ENCODE peak calls at places on chromosomes 6 and 20, in nine cellular contexts. F is AG08395; M is activated CD8-positive, alpha-beta T cell treated with anti-CD3 and anti-CD28 coated beads for 36 hours; B is AG09319; U is progenitor cell of endocrine pancreas; K is naive thymus-derived CD4-positive, alpha-beta T cell; O is small intestine; C is GM18507; P is EL. H is an unnamed sample.

GRCh38 chr6:117280922-117281321 is 15.6 kb downstream of the VGLL2 start:
- DNase-seq in K (no peak), O (no peak), B (no peak), P (peak; percentile 18), M (no peak), U (no peak), C (no peak), F (no peak), H (no peak)

GRCh38 chr6:39555136-39555535 is 170.1 kb downstream of the KIF6 start:
- DNase-seq in B (no peak), U (no peak), F (no peak), M (no peak), P (no peak), C (no peak), O (no peak), K (no peak), H (no peak)

GRCh38 chr6:5517781-5518180 is 256.5 kb downstream of the FARS2 start:
- DNase-seq in P (no peak), U (no peak), K (no peak), F (no peak), C (no peak), M (peak; percentile 83), O (no peak), B (no peak), H (peak; percentile 64)

GRCh38 chr6:106702451-106703110 is 73.2 kb downstream of the QRSL1 start:
- DNase-seq in M (peak; percentile 3), U (no peak), K (no peak), P (no peak), F (no peak), B (no peak), O (peak; percentile 37), C (peak; percentile 63), H (no peak)

GRCh38 chr6:32635526-32636123 is 1.6 kb upstream of the HLA-DQA1 start:
- DNase-seq in M (no peak), K (no peak), C (no peak), B (no peak), U (no peak), O (no peak), F (no peak), P (no peak), H (no peak)

GRCh38 chr6:164855281-164855680 is 454.1 kb downstream of the C6orf118 start:
- DNase-seq in P (no peak), B (no peak), F (no peak), K (no peak), U (no peak), M (no peak), O (no peak), C (no peak), H (no peak)

GRCh38 chr6:151240861-151241642 is 1.3 kb downstream of the AKAP12 start:
- DNase-seq in K (no peak), M (peak; percentile 9), B (peak; percentile 35), U (peak; percentile 19), O (peak; percentile 8), P (peak; percentile 73), F (peak; percentile 57), C (no peak), H (peak; percentile 18)

GRCh38 chr20:688809-689208 is 13.2 kb upstream of the SCRT2 start:
- DNase-seq in C (no peak), F (no peak), M (no peak), B (no peak), P (peak; percentile 14), K (no peak), O (no peak), U (no peak), H (no peak)

GRCh38 chr6:157455028-157455714 is 74.2 kb downstream of the ZDHHC14 start:
- DNase-seq in M (no peak), U (no peak), C (no peak), F (no peak), P (no peak), O (no peak), B (no peak), K (no peak), H (no peak)

GRCh38 chr20:53869466-53870258 is 200.7 kb downstream of the BCAS1 start:
- DNase-seq in O (peak; percentile 92), K (no peak), M (peak; percentile 87), F (peak; percentile 57), C (peak; percentile 35), B (peak; percentile 43), P (peak; percentile 71), U (peak; percentile 30), H (peak; percentile 87)

GRCh38 chr20:57361517-57361916 is 10.5 kb downstream of the RAE1 start:
- DNase-seq in U (no peak), M (no peak), P (peak; percentile 90), O (no peak), K (no peak), F (peak; percentile 92), C (no peak), B (peak; percentile 35), H (no peak)

GRCh38 chr6:21100959-21101358 is 492.6 kb upstream of the SOX4 start:
- DNase-seq in M (no peak), O (no peak), P (no peak), U (no peak), F (no peak), C (no peak), B (no peak), K (no peak), H (no peak)

GRCh38 chr6:142627474-142627873 is 317.5 kb downstream of the HIVEP2 start:
- DNase-seq in B (no peak), M (no peak), P (no peak), U (no peak), F (no peak), C (no peak), K (no peak), O (no peak), H (no peak)

GRCh38 chr6:12485226-12485764 is 195.1 kb downstream of the EDN1 start:
- DNase-seq in K (no peak), U (no peak), O (no peak), B (no peak), P (peak; percentile 42), F (no peak), C (no peak), M (no peak), H (no peak)

GRCh38 chr6:30829639-30830250 is 54.6 kb upstream of the DDR1 start:
- DNase-seq in C (no peak), U (no peak), O (no peak), B (no peak), F (no peak), P (no peak), M (peak; percentile 46), K (no peak), H (peak; percentile 51)

GRCh38 chr6:169452117-169452868 is 198.6 kb upstream of the THBS2 start:
- DNase-seq in F (peak; percentile 88), O (no peak), U (no peak), M (no peak), C (no peak), K (no peak), B (peak; percentile 76), P (peak; percentile 95), H (no peak)

GRCh38 chr6:1062786-1063545 is 248.9 kb upstream of the FOXQ1 start:
- DNase-seq in K (no peak), U (no peak), P (peak; percentile 8), B (no peak), M (no peak), C (no peak), O (no peak), F (peak; percentile 11), H (no peak)

GRCh38 chr20:37638527-37638926 is 55.3 kb upstream of the CTNNBL1 start:
- DNase-seq in U (no peak), K (no peak), C (no peak), O (no peak), M (no peak), P (no peak), B (no peak), F (no peak), H (no peak)

GRCh38 chr6:127366281-127367022 is 23.0 kb upstream of the ECHDC1 start:
- DNase-seq in U (no peak), O (no peak), C (no peak), F (peak; percentile 96), B (peak; percentile 84), K (no peak), M (no peak), P (peak; percentile 99), H (no peak)

GRCh38 chr6:82072113-82072512 is 175.4 kb downstream of the IBTK start:
- DNase-seq in B (no peak), K (no peak), P (no peak), C (no peak), U (no peak), O (no peak), F (no peak), M (no peak), H (no peak)

GRCh38 chr20:17549131-17549530 is 18.0 kb upstream of the BFSP1 start:
- DNase-seq in P (no peak), F (no peak), B (no peak), M (no peak), U (no peak), K (no peak), O (no peak), C (no peak), H (no peak)

GRCh38 chr6:26223677-26224546 is 136.7 kb downstream of the HFE start:
- DNase-seq in P (peak; percentile 93), M (peak; percentile 77), K (no peak), F (peak; percentile 89), C (no peak), O (peak; percentile 96), U (no peak), B (peak; percentile 82), H (peak; percentile 77)

GRCh38 chr20:61450549-61450948 is 198.5 kb downstream of the CDH4 start:
- DNase-seq in B (no peak), P (no peak), K (no peak), U (no peak), F (no peak), M (no peak), C (no peak), O (no peak), H (no peak)

GRCh38 chr6:43263314-43264178 is 20.3 kb downstream of the TTBK1 start:
- DNase-seq in B (peak; percentile 14), O (peak; percentile 87), M (peak; percentile 87), U (peak; percentile 63), K (peak; percentile 61), P (peak; percentile 72), C (peak; percentile 86), F (peak; percentile 92), H (peak; percentile 86)

GRCh38 chr20:49424536-49424935 is 57.9 kb downstream of the KCNB1 start:
- DNase-seq in M (no peak), U (no peak), O (no peak), K (no peak), B (no peak), P (peak; percentile 59), C (no peak), F (no peak), H (no peak)

GRCh38 chr6:11354019-11354418 is 121.6 kb upstream of the NEDD9 start:
- DNase-seq in U (no peak), C (no peak), K (no peak), F (peak; percentile 12), P (peak; percentile 12), M (peak; percentile 95), O (no peak), B (no peak), H (peak; percentile 89)

H was measured in activated CD4-positive, alpha-beta memory T cell treated with anti-CD3 and anti-CD28 coated beads for 36 hours.